ENCODE peak calls at places on chromosomes 3 and 15, in five cellular contexts. M, D, T, R and A are unnamed samples.
A peak's percentile ranks its signal among the peaks of the same experiment; 100 is the strongest.

GRCh38 chr15:71899665-71900064 is 89.3 kb downstream of the NR2E3 start:
- DNase-seq in M (no peak), D (no peak), T (no peak), R (no peak), A (no peak)

GRCh38 chr3:141878812-141879211 is 2.4 kb downstream of the ATP1B3 start:
- DNase-seq in M (no peak), D (no peak), T (no peak), R (no peak), A (peak; percentile 70)

GRCh38 chr3:161051856-161052255 is 53.3 kb downstream of the B3GALNT1 start:
- DNase-seq in M (no peak), D (no peak), T (no peak), R (no peak), A (no peak)

GRCh38 chr3:49867871-49868321 is 1.8 kb downstream of the CAMKV start:
- DNase-seq in M (no peak), D (no peak), T (no peak), R (peak; percentile 51), A (peak; percentile 42)

GRCh38 chr3:48405343-48405881 is 24.5 kb downstream of the PLXNB1 start:
- DNase-seq in M (no peak), D (no peak), T (peak; percentile 41), R (no peak), A (no peak)

GRCh38 chr15:66080791-66081475 is 172.6 kb downstream of the MEGF11 start:
- DNase-seq in M (no peak), D (no peak), T (no peak), R (peak; percentile 61), A (no peak)

GRCh38 chr3:80767599-80767998 is 993.8 kb downstream of the GBE1 start:
- DNase-seq in M (no peak), D (no peak), T (no peak), R (no peak), A (no peak)

GRCh38 chr3:153166206-153166605 is 4.2 kb downstream of the RAP2B start:
- DNase-seq in M (no peak), D (no peak), T (no peak), R (no peak), A (no peak)